ENCODE peak calls at places on chromosome 9, in seven cellular contexts. W, Q, B, Y, S, V and D are unnamed samples.

GRCh38 chr9:132560604-132561304 is 21.7 kb upstream of the BARHL1 start:
- DNase-seq in V (no peak), W (no peak), Y (no peak), B (no peak), S (no peak), Q (no peak), D (no peak)

GRCh38 chr9:110104201-110104845 is 103.6 kb downstream of the C9orf152 start:
- DNase-seq in Q (no peak), W (no peak), V (no peak), Y (no peak), S (no peak), B (peak), D (peak)

GRCh38 chr9:108057421-108058136 is 568.0 kb upstream of the KLF4 start:
- DNase-seq in Y (no peak), S (no peak), W (no peak), V (no peak), Q (no peak), B (peak), D (peak)

GRCh38 chr9:125663127-125663526 is 43.9 kb downstream of the MAPKAP1 start:
- DNase-seq in S (no peak), Q (no peak), V (no peak), B (peak), W (no peak), Y (no peak), D (peak)

GRCh38 chr9:13131991-13132390 is 147.5 kb downstream of the MPDZ start:
- DNase-seq in Q (no peak), V (no peak), W (no peak), S (no peak), B (no peak), Y (no peak), D (no peak)

GRCh38 chr9:137685035-137685885 is 66.5 kb downstream of the EHMT1 start:
- DNase-seq in W (no peak), Y (no peak), V (no peak), B (peak), Q (no peak), S (no peak), D (peak)

GRCh38 chr9:105047652-105048031 is 119.7 kb upstream of the ABCA1 start:
- DNase-seq in S (no peak), Q (no peak), V (no peak), B (no peak), W (no peak), Y (no peak), D (no peak)

GRCh38 chr9:15693701-15694100 is 140.9 kb downstream of the CCDC171 start:
- DNase-seq in B (no peak), Y (no peak), V (no peak), S (no peak), W (no peak), Q (no peak), D (no peak)

GRCh38 chr9:126624912-126625311 is 11.2 kb downstream of the LMX1B start:
- DNase-seq in V (no peak), Q (no peak), B (no peak), W (no peak), S (no peak), Y (peak), D (no peak)

GRCh38 chr9:38008168-38009034 is 60.6 kb downstream of the SHB start:
- DNase-seq in V (no peak), Y (no peak), S (no peak), B (peak), Q (no peak), W (peak), D (peak)

GRCh38 chr9:96367943-96368342 is 15.6 kb downstream of the SLC35D2 start:
- DNase-seq in S (no peak), Y (no peak), B (no peak), V (no peak), W (no peak), Q (no peak), D (no peak)

GRCh38 chr9:17630531-17630949 is 51.7 kb downstream of the SH3GL2 start:
- DNase-seq in Q (no peak), Y (no peak), S (no peak), B (no peak), V (no peak), W (no peak), D (no peak)

GRCh38 chr9:72006481-72006880 is 53.9 kb downstream of the C9orf57 start:
- DNase-seq in S (no peak), W (no peak), B (peak), Y (no peak), Q (no peak), V (no peak), D (peak)

GRCh38 chr9:90053027-90053426 is 448.2 kb downstream of the GADD45G start:
- DNase-seq in V (no peak), Y (no peak), Q (no peak), S (no peak), B (no peak), W (no peak), D (no peak)

GRCh38 chr9:21873540-21874221 is 71.2 kb downstream of the MTAP start:
- DNase-seq in Y (no peak), S (no peak), W (no peak), Q (no peak), B (peak), V (no peak), D (peak)

GRCh38 chr9:121947683-121948300 is 145.3 kb downstream of the TTLL11 start:
- DNase-seq in V (no peak), B (no peak), W (no peak), Q (no peak), Y (peak), S (no peak), D (no peak)

GRCh38 chr9:93041108-93041802 is 17.2 kb upstream of the SUSD3 start:
- DNase-seq in S (no peak), V (no peak), Q (no peak), W (no peak), Y (no peak), B (no peak), D (no peak)

GRCh38 chr9:31323726-31324444 is 1060.6 kb upstream of the ACO1 start:
- DNase-seq in S (no peak), B (no peak), Q (no peak), V (no peak), W (no peak), Y (no peak), D (no peak)

GRCh38 chr9:135248111-135248510 is 160.6 kb downstream of the OLFM1 start:
- DNase-seq in S (no peak), V (no peak), Y (peak), W (no peak), Q (no peak), B (no peak), D (no peak)

GRCh38 chr9:76107487-76107886 is 217.0 kb downstream of the PCSK5 start:
- DNase-seq in W (no peak), V (no peak), Y (no peak), Q (peak), S (no peak), B (peak), D (peak)

GRCh38 chr9:114007991-114008666 is 70.0 kb downstream of the AMBP start:
- DNase-seq in B (no peak), V (peak), S (no peak), W (no peak), Q (no peak), Y (no peak), D (no peak)

GRCh38 chr9:110769667-110770066 is 101.1 kb downstream of the MUSK start:
- DNase-seq in W (no peak), Y (no peak), Q (no peak), B (peak), S (no peak), V (no peak), D (peak)

GRCh38 chr9:37582548-37583157 is 6.5 kb upstream of the FBXO10 start:
- DNase-seq in B (peak), W (no peak), S (peak), Q (no peak), Y (peak), V (no peak), D (peak)

GRCh38 chr9:137586854-137587253 is 3.5 kb downstream of the ZMYND19 start:
- DNase-seq in Q (no peak), V (no peak), Y (no peak), S (no peak), B (no peak), W (no peak), D (no peak)